ENCODE peak calls at places on chromosomes 4 and X, in seven cellular contexts. One of them, this sample, is unnamed.

GRCh38 chr4:91829531-91829930 is 474.2 kb upstream of the GRID2 start:
- DNase-seq in AG09309: no peak
- DNase-seq in heart right ventricle: no peak
- DNase-seq in DND-41: no peak
- DNase-seq in body of pancreas: no peak
- DNase-seq in thyroid gland: no peak
- DNase-seq in cardiac muscle cell: no peak
- DNase-seq in this sample: no peak

GRCh38 chr4:16757080-16757521 is 141.3 kb downstream of the LDB2 start:
- DNase-seq in AG09309: no peak
- DNase-seq in heart right ventricle: no peak
- DNase-seq in DND-41: no peak
- DNase-seq in body of pancreas: no peak
- DNase-seq in thyroid gland: no peak
- DNase-seq in cardiac muscle cell: no peak
- DNase-seq in this sample: no peak

GRCh38 chr4:124061413-124061812 is 651.1 kb downstream of the ANKRD50 start:
- DNase-seq in AG09309: no peak
- DNase-seq in heart right ventricle: no peak
- DNase-seq in DND-41: no peak
- DNase-seq in body of pancreas: no peak
- DNase-seq in thyroid gland: no peak
- DNase-seq in cardiac muscle cell: no peak
- DNase-seq in this sample: no peak

GRCh38 chrX:72305286-72306084 is at the start of gene CITED1:
- DNase-seq in AG09309: no peak
- DNase-seq in heart right ventricle: no peak
- DNase-seq in DND-41: no peak
- DNase-seq in body of pancreas: no peak
- DNase-seq in thyroid gland: no peak
- DNase-seq in cardiac muscle cell: no peak
- DNase-seq in this sample: no peak

GRCh38 chr4:169823685-169824084 is 65.9 kb upstream of the HPF1 start:
- DNase-seq in AG09309: no peak
- DNase-seq in heart right ventricle: peak
- DNase-seq in DND-41: peak
- DNase-seq in body of pancreas: peak
- DNase-seq in thyroid gland: peak
- DNase-seq in cardiac muscle cell: peak
- DNase-seq in this sample: no peak

GRCh38 chr4:40185830-40186664 is 10.8 kb upstream of the RHOH start:
- DNase-seq in AG09309: peak
- DNase-seq in heart right ventricle: no peak
- DNase-seq in DND-41: no peak
- DNase-seq in body of pancreas: no peak
- DNase-seq in thyroid gland: no peak
- DNase-seq in cardiac muscle cell: no peak
- DNase-seq in this sample: no peak

GRCh38 chr4:57110635-57111546 is 706 bp upstream of the IGFBP7 start:
- DNase-seq in AG09309: no peak
- DNase-seq in heart right ventricle: peak
- DNase-seq in DND-41: peak
- DNase-seq in body of pancreas: peak
- DNase-seq in thyroid gland: peak
- DNase-seq in cardiac muscle cell: peak
- DNase-seq in this sample: no peak

GRCh38 chr4:97828646-97829045 is 314.6 kb downstream of the STPG2 start:
- DNase-seq in AG09309: no peak
- DNase-seq in heart right ventricle: no peak
- DNase-seq in DND-41: no peak
- DNase-seq in body of pancreas: no peak
- DNase-seq in thyroid gland: no peak
- DNase-seq in cardiac muscle cell: no peak
- DNase-seq in this sample: no peak

GRCh38 chrX:114962209-114962608 is 55.2 kb downstream of the IL13RA2 start:
- DNase-seq in AG09309: no peak
- DNase-seq in heart right ventricle: no peak
- DNase-seq in DND-41: no peak
- DNase-seq in body of pancreas: no peak
- DNase-seq in thyroid gland: no peak
- DNase-seq in cardiac muscle cell: no peak
- DNase-seq in this sample: no peak

GRCh38 chrX:20128678-20129077 is 12.0 kb upstream of the MAP7D2 start:
- DNase-seq in AG09309: no peak
- DNase-seq in heart right ventricle: no peak
- DNase-seq in DND-41: no peak
- DNase-seq in body of pancreas: no peak
- DNase-seq in thyroid gland: no peak
- DNase-seq in cardiac muscle cell: no peak
- DNase-seq in this sample: no peak

GRCh38 chr4:67727124-67727850 is 26.3 kb upstream of the UBA6 start:
- DNase-seq in AG09309: no peak
- DNase-seq in heart right ventricle: no peak
- DNase-seq in DND-41: no peak
- DNase-seq in body of pancreas: no peak
- DNase-seq in thyroid gland: no peak
- DNase-seq in cardiac muscle cell: no peak
- DNase-seq in this sample: no peak

GRCh38 chr4:107862658-107863057 is 37.9 kb downstream of the SGMS2 start:
- DNase-seq in AG09309: no peak
- DNase-seq in heart right ventricle: no peak
- DNase-seq in DND-41: no peak
- DNase-seq in body of pancreas: peak
- DNase-seq in thyroid gland: no peak
- DNase-seq in cardiac muscle cell: no peak
- DNase-seq in this sample: no peak

GRCh38 chr4:53861856-53862610 is 202.4 kb downstream of the CHIC2 start:
- DNase-seq in AG09309: peak
- DNase-seq in heart right ventricle: no peak
- DNase-seq in DND-41: no peak
- DNase-seq in body of pancreas: peak
- DNase-seq in thyroid gland: no peak
- DNase-seq in cardiac muscle cell: no peak
- DNase-seq in this sample: no peak

GRCh38 chr4:184906480-184907097 is 80.8 kb upstream of the ACSL1 start:
- DNase-seq in AG09309: no peak
- DNase-seq in heart right ventricle: no peak
- DNase-seq in DND-41: no peak
- DNase-seq in body of pancreas: no peak
- DNase-seq in thyroid gland: no peak
- DNase-seq in cardiac muscle cell: no peak
- DNase-seq in this sample: no peak

GRCh38 chr4:76240236-76240635 is 11.3 kb upstream of the FAM47E start:
- DNase-seq in AG09309: no peak
- DNase-seq in heart right ventricle: no peak
- DNase-seq in DND-41: no peak
- DNase-seq in body of pancreas: no peak
- DNase-seq in thyroid gland: no peak
- DNase-seq in cardiac muscle cell: no peak
- DNase-seq in this sample: no peak

GRCh38 chr4:1459081-1459480 is 52.8 kb upstream of the NKX1-1 start:
- DNase-seq in AG09309: no peak
- DNase-seq in heart right ventricle: no peak
- DNase-seq in DND-41: no peak
- DNase-seq in body of pancreas: no peak
- DNase-seq in thyroid gland: no peak
- DNase-seq in cardiac muscle cell: no peak
- DNase-seq in this sample: no peak

GRCh38 chr4:187209921-187210613 is 486.4 kb upstream of the FAT1 start:
- DNase-seq in AG09309: peak
- DNase-seq in heart right ventricle: no peak
- DNase-seq in DND-41: no peak
- DNase-seq in body of pancreas: no peak
- DNase-seq in thyroid gland: no peak
- DNase-seq in cardiac muscle cell: no peak
- DNase-seq in this sample: no peak

DNA sequence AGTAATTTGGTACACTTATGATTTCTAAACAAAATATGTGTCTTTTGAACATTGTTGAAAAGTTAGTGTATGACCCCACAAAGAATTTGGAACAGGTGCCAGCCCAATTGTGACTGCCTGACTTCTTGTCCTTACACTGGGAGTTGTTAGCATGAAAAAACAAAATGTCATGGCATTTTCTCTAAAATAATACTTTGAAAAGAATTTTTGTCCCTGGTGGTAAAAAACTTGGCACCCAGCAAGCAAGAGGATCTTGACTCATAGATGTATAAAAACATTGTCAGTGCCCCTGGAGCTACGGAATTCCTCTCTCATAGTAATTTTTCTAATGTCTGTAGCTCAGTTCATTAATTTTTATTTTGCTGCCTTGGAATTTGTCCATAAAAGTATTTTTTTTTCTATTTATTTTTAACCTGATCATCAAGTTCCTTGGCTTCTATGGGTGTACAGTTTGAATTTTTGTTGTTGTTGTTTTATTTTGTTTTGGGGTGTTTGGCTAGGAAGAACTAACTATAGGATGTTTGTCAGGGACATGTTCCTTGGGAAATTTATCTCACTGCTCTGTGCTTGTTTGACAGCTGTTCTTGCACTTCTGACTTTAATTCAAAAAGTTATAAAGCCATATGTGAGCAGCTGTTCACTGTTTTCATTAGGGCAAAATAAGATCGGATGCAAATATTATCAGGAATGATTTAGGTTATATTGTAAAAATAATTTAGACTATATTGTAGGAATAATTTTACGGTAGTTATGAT is 95.4 kb upstream of the NUDT6 start:
- DNase-seq in AG09309: peak
- DNase-seq in heart right ventricle: no peak
- DNase-seq in DND-41: no peak
- DNase-seq in body of pancreas: no peak
- DNase-seq in thyroid gland: peak
- DNase-seq in cardiac muscle cell: no peak
- DNase-seq in this sample: no peak
- H3K4me3 ChIP-seq in AG09309: no peak
- H3K4me3 ChIP-seq in heart right ventricle: no peak
- H3K4me3 ChIP-seq in DND-41: no peak
- H3K4me3 ChIP-seq in body of pancreas: no peak
- H3K4me3 ChIP-seq in thyroid gland: no peak
- H3K4me3 ChIP-seq in cardiac muscle cell: no peak
- H3K4me3 ChIP-seq in this sample: no peak

GRCh38 chrX:108310511-108310910 is 127.7 kb downstream of the COL4A6 start:
- DNase-seq in AG09309: no peak
- DNase-seq in heart right ventricle: no peak
- DNase-seq in DND-41: no peak
- DNase-seq in body of pancreas: no peak
- DNase-seq in thyroid gland: no peak
- DNase-seq in cardiac muscle cell: no peak
- DNase-seq in this sample: no peak
- TF ChIP-seq CTCF in AG09309: no peak
- TF ChIP-seq CTCF in heart right ventricle: no peak
- TF ChIP-seq CTCF in DND-41: no peak
- TF ChIP-seq CTCF in body of pancreas: no peak
- TF ChIP-seq CTCF in thyroid gland: no peak
- TF ChIP-seq CTCF in cardiac muscle cell: no peak
- TF ChIP-seq CTCF in this sample: no peak

GRCh38 chr4:110867981-110868380 is 245.1 kb upstream of the PITX2 start:
- DNase-seq in AG09309: no peak
- DNase-seq in heart right ventricle: no peak
- DNase-seq in DND-41: no peak
- DNase-seq in body of pancreas: no peak
- DNase-seq in thyroid gland: no peak
- DNase-seq in cardiac muscle cell: no peak
- DNase-seq in this sample: no peak

GRCh38 chr4:110865611-110866254 is 242.9 kb upstream of the PITX2 start:
- DNase-seq in AG09309: peak
- DNase-seq in heart right ventricle: no peak
- DNase-seq in DND-41: no peak
- DNase-seq in body of pancreas: no peak
- DNase-seq in thyroid gland: no peak
- DNase-seq in cardiac muscle cell: no peak
- DNase-seq in this sample: no peak

GRCh38 chr4:110869114-110869513 is 246.2 kb upstream of the PITX2 start:
- DNase-seq in AG09309: peak
- DNase-seq in heart right ventricle: no peak
- DNase-seq in DND-41: no peak
- DNase-seq in body of pancreas: no peak
- DNase-seq in thyroid gland: no peak
- DNase-seq in cardiac muscle cell: no peak
- DNase-seq in this sample: no peak

GRCh38 chr4:110867251-110867960 is 244.5 kb upstream of the PITX2 start:
- DNase-seq in AG09309: no peak
- DNase-seq in heart right ventricle: no peak
- DNase-seq in DND-41: no peak
- DNase-seq in body of pancreas: no peak
- DNase-seq in thyroid gland: no peak
- DNase-seq in cardiac muscle cell: no peak
- DNase-seq in this sample: no peak

DNA sequence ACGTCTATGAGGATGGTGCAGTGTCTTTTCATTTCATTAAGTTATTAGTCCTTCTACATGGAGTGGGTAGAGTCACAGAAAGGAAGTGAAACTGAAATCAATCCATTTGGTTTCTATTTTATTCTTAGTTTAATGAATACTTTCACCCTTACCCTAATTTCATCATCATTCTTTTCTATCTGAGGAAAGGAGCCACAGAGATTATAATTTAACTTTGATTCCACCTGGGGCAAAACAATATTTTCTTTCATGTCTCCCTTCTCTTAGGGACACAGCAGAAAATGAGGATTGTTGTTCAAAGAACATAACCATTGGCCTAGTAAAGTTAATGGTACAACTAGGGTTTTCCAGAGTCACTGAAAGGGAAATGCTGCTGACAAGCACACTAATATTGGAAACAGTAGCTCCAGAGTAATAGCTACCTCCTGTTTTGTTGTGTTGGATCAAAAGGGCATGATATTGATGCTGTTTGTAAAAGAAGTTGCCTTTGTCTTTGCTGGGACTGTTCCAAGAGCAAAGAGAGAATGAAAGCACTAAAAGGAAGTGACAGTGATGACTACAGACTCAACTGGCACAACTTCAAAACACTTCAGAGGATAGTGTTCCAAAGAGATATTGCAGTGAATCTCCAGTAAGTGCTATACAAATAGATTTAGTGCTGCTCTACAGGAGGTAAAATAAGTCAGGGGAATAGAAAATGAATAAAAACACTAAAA is 247.1 kb upstream of the PITX2 start:
- DNase-seq in AG09309: no peak
- DNase-seq in heart right ventricle: no peak
- DNase-seq in DND-41: no peak
- DNase-seq in body of pancreas: no peak
- DNase-seq in thyroid gland: no peak
- DNase-seq in cardiac muscle cell: no peak
- DNase-seq in this sample: no peak
- H3K4me3 ChIP-seq in AG09309: no peak
- H3K4me3 ChIP-seq in heart right ventricle: no peak
- H3K4me3 ChIP-seq in DND-41: no peak
- H3K4me3 ChIP-seq in body of pancreas: no peak
- H3K4me3 ChIP-seq in thyroid gland: no peak
- H3K4me3 ChIP-seq in cardiac muscle cell: no peak
- H3K4me3 ChIP-seq in this sample: no peak

DNA sequence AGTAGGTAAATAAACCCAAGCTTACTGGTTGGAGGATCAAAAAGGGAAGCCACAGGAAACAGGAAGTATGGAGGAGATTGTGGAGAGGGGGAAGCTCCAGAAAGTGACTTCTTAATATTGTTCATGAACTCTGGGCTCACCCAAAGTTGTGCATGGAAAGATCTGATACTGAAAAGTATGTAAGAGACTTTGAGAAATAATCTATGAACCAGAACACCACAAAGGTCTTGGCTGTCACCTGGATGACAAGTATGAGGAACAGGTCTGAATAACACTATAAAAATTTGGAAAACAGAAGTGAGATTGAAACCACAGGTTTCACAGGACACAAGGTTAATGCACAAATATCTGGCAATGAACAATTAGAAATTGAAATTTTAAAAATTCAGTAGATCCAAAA is 567.4 kb downstream of the INPP4B start:
- DNase-seq in AG09309: no peak
- DNase-seq in heart right ventricle: no peak
- DNase-seq in DND-41: no peak
- DNase-seq in body of pancreas: no peak
- DNase-seq in thyroid gland: no peak
- DNase-seq in cardiac muscle cell: no peak
- DNase-seq in this sample: no peak
- TF ChIP-seq CTCF in AG09309: no peak
- TF ChIP-seq CTCF in heart right ventricle: no peak
- TF ChIP-seq CTCF in DND-41: no peak
- TF ChIP-seq CTCF in body of pancreas: no peak
- TF ChIP-seq CTCF in thyroid gland: no peak
- TF ChIP-seq CTCF in cardiac muscle cell: no peak
- TF ChIP-seq CTCF in this sample: no peak